ENCODE peak calls at places on chromosomes 12 and 14, in nine cellular contexts. One of them, this sample, is unnamed.

GRCh38 chr14:96581902-96582640 is 79.9 kb downstream of the PAPOLA start:
- DNase-seq in fibroblast of lung: no peak
- DNase-seq in GM04503: no peak
- DNase-seq in nucleus accumbens: no peak
- DNase-seq in GM13976: peak; percentile 8
- DNase-seq in stimulated activated CD8-positive, alpha-beta memory T cell treated with anti-CD3 and anti-CD28 coated beads, Interleukin-12 subunit alpha, Interleukin-12 subunit beta, amount 100 ng/mL, for 4 hours: no peak
- DNase-seq in AG04450: no peak
- DNase-seq in smooth muscle cell of the brain vasculature: no peak
- DNase-seq in left colon: no peak
- DNase-seq in this sample: no peak

GRCh38 chr12:111166779-111167540 is 201.9 kb downstream of the PHETA1 start:
- DNase-seq in left colon: peak; percentile 20
- DNase-seq in nucleus accumbens: no peak
- DNase-seq in smooth muscle cell of the brain vasculature: no peak
- DNase-seq in GM04503: no peak
- DNase-seq in GM13976: no peak
- DNase-seq in fibroblast of lung: no peak
- DNase-seq in stimulated activated CD8-positive, alpha-beta memory T cell treated with anti-CD3 and anti-CD28 coated beads, Interleukin-12 subunit alpha, Interleukin-12 subunit beta, amount 100 ng/mL, for 4 hours: no peak
- DNase-seq in AG04450: no peak
- DNase-seq in this sample: no peak

GRCh38 chr12:108565976-108566375 is 3.6 kb downstream of the ISCU start:
- DNase-seq in nucleus accumbens: no peak
- DNase-seq in GM04503: no peak
- DNase-seq in fibroblast of lung: peak; percentile 72
- DNase-seq in GM13976: no peak
- DNase-seq in AG04450: no peak
- DNase-seq in stimulated activated CD8-positive, alpha-beta memory T cell treated with anti-CD3 and anti-CD28 coated beads, Interleukin-12 subunit alpha, Interleukin-12 subunit beta, amount 100 ng/mL, for 4 hours: peak; percentile 50
- DNase-seq in left colon: peak; percentile 74
- DNase-seq in smooth muscle cell of the brain vasculature: no peak
- DNase-seq in this sample: no peak

GRCh38 chr14:60093088-60093487 is 1.4 kb downstream of the PCNX4 start:
- DNase-seq in left colon: no peak
- DNase-seq in stimulated activated CD8-positive, alpha-beta memory T cell treated with anti-CD3 and anti-CD28 coated beads, Interleukin-12 subunit alpha, Interleukin-12 subunit beta, amount 100 ng/mL, for 4 hours: no peak
- DNase-seq in AG04450: no peak
- DNase-seq in GM13976: no peak
- DNase-seq in smooth muscle cell of the brain vasculature: no peak
- DNase-seq in nucleus accumbens: no peak
- DNase-seq in GM04503: no peak
- DNase-seq in fibroblast of lung: peak; percentile 46
- DNase-seq in this sample: no peak

GRCh38 chr14:23675906-23676305 is 39.7 kb downstream of the DHRS2 start:
- DNase-seq in fibroblast of lung: no peak
- DNase-seq in stimulated activated CD8-positive, alpha-beta memory T cell treated with anti-CD3 and anti-CD28 coated beads, Interleukin-12 subunit alpha, Interleukin-12 subunit beta, amount 100 ng/mL, for 4 hours: no peak
- DNase-seq in GM04503: no peak
- DNase-seq in nucleus accumbens: no peak
- DNase-seq in AG04450: no peak
- DNase-seq in smooth muscle cell of the brain vasculature: no peak
- DNase-seq in left colon: no peak
- DNase-seq in GM13976: no peak
- DNase-seq in this sample: no peak

GRCh38 chr14:99314623-99315022 is 42.6 kb upstream of the BCL11B start:
- DNase-seq in stimulated activated CD8-positive, alpha-beta memory T cell treated with anti-CD3 and anti-CD28 coated beads, Interleukin-12 subunit alpha, Interleukin-12 subunit beta, amount 100 ng/mL, for 4 hours: no peak
- DNase-seq in AG04450: no peak
- DNase-seq in nucleus accumbens: no peak
- DNase-seq in GM13976: no peak
- DNase-seq in left colon: no peak
- DNase-seq in fibroblast of lung: no peak
- DNase-seq in smooth muscle cell of the brain vasculature: no peak
- DNase-seq in GM04503: no peak
- DNase-seq in this sample: no peak

GRCh38 chr14:54564071-54564798 is 2.7 kb upstream of the SAMD4A start:
- DNase-seq in GM13976: peak; percentile 38
- DNase-seq in left colon: no peak
- DNase-seq in fibroblast of lung: peak; percentile 71
- DNase-seq in stimulated activated CD8-positive, alpha-beta memory T cell treated with anti-CD3 and anti-CD28 coated beads, Interleukin-12 subunit alpha, Interleukin-12 subunit beta, amount 100 ng/mL, for 4 hours: no peak
- DNase-seq in smooth muscle cell of the brain vasculature: no peak
- DNase-seq in GM04503: no peak
- DNase-seq in nucleus accumbens: no peak
- DNase-seq in AG04450: no peak
- DNase-seq in this sample: peak; percentile 28

GRCh38 chr14:99718031-99718810 is 34.1 kb downstream of the CYP46A1 start:
- DNase-seq in GM13976: peak; percentile 69
- DNase-seq in stimulated activated CD8-positive, alpha-beta memory T cell treated with anti-CD3 and anti-CD28 coated beads, Interleukin-12 subunit alpha, Interleukin-12 subunit beta, amount 100 ng/mL, for 4 hours: no peak
- DNase-seq in left colon: no peak
- DNase-seq in smooth muscle cell of the brain vasculature: no peak
- DNase-seq in nucleus accumbens: no peak
- DNase-seq in fibroblast of lung: no peak
- DNase-seq in GM04503: no peak
- DNase-seq in AG04450: no peak
- DNase-seq in this sample: peak; percentile 62

GRCh38 chr12:47909839-47910465 is 5.2 kb upstream of the VDR start:
- DNase-seq in GM04503: no peak
- DNase-seq in AG04450: no peak
- DNase-seq in left colon: no peak
- DNase-seq in GM13976: no peak
- DNase-seq in smooth muscle cell of the brain vasculature: no peak
- DNase-seq in nucleus accumbens: no peak
- DNase-seq in fibroblast of lung: no peak
- DNase-seq in stimulated activated CD8-positive, alpha-beta memory T cell treated with anti-CD3 and anti-CD28 coated beads, Interleukin-12 subunit alpha, Interleukin-12 subunit beta, amount 100 ng/mL, for 4 hours: no peak
- DNase-seq in this sample: no peak

GRCh38 chr12:102740157-102741032 is 176.6 kb downstream of the PAH start:
- DNase-seq in nucleus accumbens: no peak
- DNase-seq in AG04450: no peak
- DNase-seq in smooth muscle cell of the brain vasculature: no peak
- DNase-seq in left colon: no peak
- DNase-seq in GM04503: no peak
- DNase-seq in GM13976: no peak
- DNase-seq in fibroblast of lung: peak; percentile 38
- DNase-seq in stimulated activated CD8-positive, alpha-beta memory T cell treated with anti-CD3 and anti-CD28 coated beads, Interleukin-12 subunit alpha, Interleukin-12 subunit beta, amount 100 ng/mL, for 4 hours: no peak
- DNase-seq in this sample: no peak

GRCh38 chr14:97298331-97298730 is 501.1 kb downstream of the VRK1 start:
- DNase-seq in nucleus accumbens: no peak
- DNase-seq in stimulated activated CD8-positive, alpha-beta memory T cell treated with anti-CD3 and anti-CD28 coated beads, Interleukin-12 subunit alpha, Interleukin-12 subunit beta, amount 100 ng/mL, for 4 hours: no peak
- DNase-seq in left colon: peak; percentile 5
- DNase-seq in AG04450: no peak
- DNase-seq in smooth muscle cell of the brain vasculature: no peak
- DNase-seq in GM04503: no peak
- DNase-seq in fibroblast of lung: no peak
- DNase-seq in GM13976: no peak
- DNase-seq in this sample: no peak

GRCh38 chr12:128763395-128763794 is 60.4 kb downstream of the SLC15A4 start:
- DNase-seq in smooth muscle cell of the brain vasculature: no peak
- DNase-seq in GM04503: no peak
- DNase-seq in AG04450: no peak
- DNase-seq in fibroblast of lung: no peak
- DNase-seq in GM13976: no peak
- DNase-seq in nucleus accumbens: no peak
- DNase-seq in left colon: no peak
- DNase-seq in stimulated activated CD8-positive, alpha-beta memory T cell treated with anti-CD3 and anti-CD28 coated beads, Interleukin-12 subunit alpha, Interleukin-12 subunit beta, amount 100 ng/mL, for 4 hours: peak; percentile 12
- DNase-seq in this sample: no peak

GRCh38 chr12:129903956-129904769 is at the start of gene TMEM132D:
- DNase-seq in smooth muscle cell of the brain vasculature: no peak
- DNase-seq in left colon: no peak
- DNase-seq in stimulated activated CD8-positive, alpha-beta memory T cell treated with anti-CD3 and anti-CD28 coated beads, Interleukin-12 subunit alpha, Interleukin-12 subunit beta, amount 100 ng/mL, for 4 hours: no peak
- DNase-seq in GM04503: no peak
- DNase-seq in fibroblast of lung: no peak
- DNase-seq in nucleus accumbens: no peak
- DNase-seq in AG04450: no peak
- DNase-seq in GM13976: no peak
- DNase-seq in this sample: no peak

GRCh38 chr12:55899035-55899434 is 28.7 kb downstream of the PYM1 start:
- DNase-seq in GM13976: no peak
- DNase-seq in stimulated activated CD8-positive, alpha-beta memory T cell treated with anti-CD3 and anti-CD28 coated beads, Interleukin-12 subunit alpha, Interleukin-12 subunit beta, amount 100 ng/mL, for 4 hours: no peak
- DNase-seq in AG04450: no peak
- DNase-seq in nucleus accumbens: no peak
- DNase-seq in fibroblast of lung: peak; percentile 51
- DNase-seq in smooth muscle cell of the brain vasculature: no peak
- DNase-seq in GM04503: no peak
- DNase-seq in left colon: no peak
- DNase-seq in this sample: no peak

This sample was measured in GM10248.